ENCODE peak calls at places on chromosomes 12 and 14, in five cellular contexts. I, O, K, V and U are unnamed samples.

GRCh38 chr14:61226015-61226654 is 55.0 kb downstream of the TMEM30B start:
- DNase-seq in I (no peak), V (no peak), K (no peak), O (no peak), U (no peak)

GRCh38 chr12:48069253-48069652 is 36.6 kb downstream of the SENP1 start:
- DNase-seq in K (no peak), V (no peak), I (peak), O (no peak), U (peak)

GRCh38 chr14:99716091-99716849 is 32.2 kb downstream of the CYP46A1 start:
- DNase-seq in I (no peak), K (no peak), O (no peak), V (no peak), U (no peak)

GRCh38 chr12:109831365-109831764 is 1.8 kb downstream of the TRPV4 start:
- DNase-seq in O (no peak), I (no peak), V (no peak), K (no peak), U (no peak)

GRCh38 chr12:107200394-107200793 is 107.0 kb upstream of the CRY1 start:
- DNase-seq in K (no peak), V (peak), I (peak), O (no peak), U (peak)

GRCh38 chr14:99393059-99393655 is 87.5 kb downstream of the SETD3 start:
- DNase-seq in K (no peak), I (peak), V (no peak), O (peak), U (peak)

GRCh38 chr12:47097276-47097896 is 17.6 kb upstream of the AMIGO2 start:
- DNase-seq in O (no peak), K (no peak), I (no peak), V (no peak), U (peak)

GRCh38 chr14:92108345-92109254 is 2.2 kb upstream of the ATXN3 start:
- DNase-seq in I (peak), V (no peak), K (no peak), O (no peak), U (no peak)

GRCh38 chr12:105279460-105280056 is 43.6 kb upstream of the APPL2 start:
- DNase-seq in I (peak), O (peak), V (peak), K (no peak), U (peak)

GRCh38 chr12:58424735-58425379 is 483.5 kb downstream of the ATP23 start:
- DNase-seq in O (no peak), I (no peak), K (no peak), V (no peak), U (no peak)

GRCh38 chr12:68237523-68238070 is 12.0 kb upstream of the IL26 start:
- DNase-seq in K (no peak), O (no peak), V (no peak), I (no peak), U (no peak)

GRCh38 chr12:52870361-52871290 is 21.8 kb upstream of the KRT78 start:
- DNase-seq in V (peak), O (peak), K (no peak), I (peak), U (peak)

GRCh38 chr14:94615823-94616570 is 3.8 kb downstream of the SERPINA3 start:
- DNase-seq in K (no peak), I (no peak), O (no peak), V (no peak), U (no peak)

GRCh38 chr12:7927470-7927869 is 8.5 kb downstream of the SLC2A3 start:
- DNase-seq in K (no peak), I (no peak), O (no peak), V (no peak), U (no peak)

GRCh38 chr12:89451876-89452275 is 72.7 kb downstream of the GALNT4 start:
- DNase-seq in K (peak), O (no peak), V (peak), I (peak), U (peak)

GRCh38 chr12:27667540-27667939 is 28.7 kb upstream of the REP15 start:
- DNase-seq in I (peak), O (no peak), V (peak), K (no peak), U (no peak)

GRCh38 chr14:66038214-66038977 is 447.8 kb upstream of the CCDC196 start:
- DNase-seq in O (no peak), I (peak), K (peak), V (peak), U (peak)

GRCh38 chr14:38992067-38992835 is 110.8 kb downstream of the SEC23A start:
- DNase-seq in I (peak), O (no peak), K (no peak), V (no peak), U (no peak)

GRCh38 chr12:95099270-95099790 is 25.9 kb upstream of the NR2C1 start:
- DNase-seq in I (no peak), O (no peak), V (no peak), K (no peak), U (no peak)

GRCh38 chr14:89936654-89937185 is 17.8 kb downstream of the EFCAB11 start:
- DNase-seq in O (no peak), V (no peak), K (no peak), I (no peak), U (no peak)

DNA sequence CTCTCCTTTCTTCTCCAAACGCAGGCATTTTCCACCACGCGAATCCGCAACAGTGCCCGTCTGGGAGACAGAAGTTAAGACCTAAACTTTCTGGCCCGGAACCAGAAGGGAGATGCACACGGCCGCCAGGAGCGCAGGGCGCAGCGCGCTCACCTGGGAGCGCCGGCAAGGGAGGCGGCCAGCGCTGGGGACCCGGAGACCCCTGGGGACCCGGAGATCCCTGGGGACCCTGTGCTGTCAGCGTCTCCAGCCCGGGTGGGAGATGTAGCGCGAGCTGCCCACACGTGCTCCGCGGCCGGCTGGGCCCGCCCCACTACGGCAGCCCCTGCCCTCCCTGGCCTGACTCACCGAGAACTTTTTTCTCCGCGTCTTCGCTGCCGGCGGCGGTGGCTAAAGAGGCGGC is 620 bp downstream of the YBX3 start:
- DNase-seq in O (peak), V (peak), I (peak), K (no peak), U (peak)
- TF ChIP-seq CTCF in O (no peak), V (peak), I (peak), K (peak), U (no peak)

GRCh38 chr12:32947203-32947795 is 50.7 kb upstream of the PKP2 start:
- DNase-seq in O (no peak), K (peak), V (no peak), I (peak), U (peak)
- TF ChIP-seq CTCF in O (no peak), K (peak), V (no peak), I (peak), U (peak)

GRCh38 chr12:99137124-99137845 is 492.2 kb downstream of the APAF1 start:
- DNase-seq in K (no peak), V (no peak), I (no peak), O (no peak), U (no peak)
- TF ChIP-seq CTCF in K (no peak), V (no peak), I (no peak), O (peak), U (no peak)

GRCh38 chr14:21802441-21802840 is 128.8 kb upstream of the OR4E1 start:
- DNase-seq in V (no peak), I (no peak), O (no peak), K (no peak), U (no peak)

DNA sequence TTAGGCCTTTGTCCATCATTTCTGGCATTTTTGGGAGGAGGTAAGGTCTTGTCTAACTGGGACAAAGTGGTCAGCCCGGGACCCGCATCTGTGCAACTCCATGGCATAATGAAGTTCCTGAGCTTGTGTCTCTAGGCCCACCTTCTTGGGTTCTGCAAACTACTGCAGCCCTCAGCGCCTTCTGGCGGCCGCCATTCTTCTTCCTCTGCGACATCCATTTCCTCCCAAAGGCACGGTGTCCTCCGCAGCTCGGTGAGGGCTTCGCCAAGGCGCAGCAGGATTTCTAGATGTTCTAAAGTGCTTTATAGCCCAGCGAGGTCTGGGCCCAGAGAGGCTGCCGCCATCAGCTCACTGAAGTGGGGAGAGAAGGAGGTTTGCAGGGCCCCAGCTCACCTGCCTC is 134.4 kb upstream of the OR4E1 start:
- DNase-seq in K (no peak), I (no peak), O (no peak), V (no peak), U (no peak)
- TF ChIP-seq CTCF in K (no peak), I (no peak), O (no peak), V (no peak), U (no peak)

GRCh38 chr14:55802986-55803431 is 223.0 kb downstream of the KTN1 start:
- DNase-seq in K (no peak), O (no peak), I (no peak), V (no peak), U (peak)
- TF ChIP-seq CTCF in K (peak), O (no peak), I (no peak), V (peak), U (peak)

GRCh38 chr14:33402604-33403003 is 463.9 kb downstream of the NPAS3 start:
- DNase-seq in I (no peak), O (no peak), K (no peak), V (no peak), U (no peak)
- TF ChIP-seq CTCF in I (no peak), O (no peak), K (no peak), V (no peak), U (no peak)

DNA sequence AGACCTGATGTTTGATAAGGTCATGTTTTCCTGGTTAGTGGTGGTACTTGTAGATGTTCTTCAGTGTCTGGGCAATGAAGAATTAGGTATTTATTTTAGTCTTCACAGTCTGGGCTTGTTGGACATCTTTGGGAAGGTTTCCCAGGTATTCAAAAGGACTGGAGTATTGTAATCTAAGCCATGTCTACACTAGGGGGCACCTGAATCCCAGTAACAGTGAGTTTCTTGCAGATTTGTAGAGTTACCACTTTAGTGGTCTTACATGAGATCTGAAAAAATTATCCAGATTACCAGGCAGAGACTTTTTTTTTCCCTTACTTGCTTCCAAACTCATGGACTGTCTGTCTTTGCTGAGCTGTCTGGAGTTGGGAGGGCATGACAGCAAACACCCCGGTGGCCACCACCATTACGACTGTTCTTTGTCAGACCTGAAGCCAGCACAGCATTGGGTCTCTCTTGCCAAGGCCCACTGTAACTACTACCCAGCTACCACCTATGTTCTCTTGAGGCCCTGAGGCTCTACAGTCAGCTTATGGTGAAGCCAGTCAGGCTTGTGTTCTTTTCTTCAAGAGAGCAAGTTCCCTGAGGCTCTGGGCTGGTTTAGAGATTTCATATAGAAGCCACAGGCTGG is 820.7 kb upstream of the FBXO33 start:
- DNase-seq in K (no peak), O (no peak), I (no peak), V (no peak), U (no peak)
- TF ChIP-seq CTCF in K (peak), O (no peak), I (no peak), V (no peak), U (no peak)

GRCh38 chr14:75806247-75806876 is 145.3 kb downstream of the TTLL5 start:
- DNase-seq in K (no peak), I (no peak), V (no peak), O (no peak), U (peak)

GRCh38 chr14:75804570-75805275 is 143.7 kb downstream of the TTLL5 start:
- DNase-seq in O (no peak), I (no peak), K (no peak), V (no peak), U (no peak)

GRCh38 chr14:75800792-75801191 is 139.7 kb downstream of the TTLL5 start:
- DNase-seq in O (no peak), K (no peak), I (no peak), V (no peak), U (peak)

GRCh38 chr14:75803768-75804167 is 142.7 kb downstream of the TTLL5 start:
- DNase-seq in V (no peak), I (peak), O (no peak), K (no peak), U (no peak)

DNA sequence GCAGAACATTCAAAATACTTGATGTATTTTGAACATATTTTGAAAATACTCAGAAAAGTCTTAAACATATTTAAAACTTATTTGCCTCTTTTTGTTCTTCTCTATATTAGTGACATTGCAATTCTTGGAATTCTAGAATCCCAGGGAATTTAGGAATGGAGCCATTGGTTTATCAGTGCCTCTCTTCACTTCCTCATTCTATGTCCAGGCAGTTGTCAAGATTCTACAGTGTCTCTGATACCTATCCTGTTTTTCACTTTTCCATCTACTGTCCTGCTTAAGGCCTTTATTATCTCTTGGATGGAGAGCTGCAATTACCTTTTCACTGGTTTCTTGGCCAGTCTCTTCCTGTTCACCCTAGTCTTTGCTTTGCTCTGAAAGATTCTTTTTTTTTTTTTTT is 144.6 kb downstream of the TTLL5 start:
- DNase-seq in O (no peak), I (no peak), K (no peak), V (no peak), U (no peak)
- TF ChIP-seq CTCF in O (no peak), I (no peak), K (no peak), V (no peak), U (no peak)